ENCODE peak calls at places on chromosome 13, in ten cellular contexts. K is K562, F is body of pancreas, A is transverse colon, D is tibial nerve, B is ascending aorta, U is prostate gland, S is H1, W is stomach, C is left ventricle myocardium inferior. N is an unnamed sample.

GRCh38 chr13:43388282-43389034 is 365.1 kb downstream of the DNAJC15 start:
- DNase-seq in S (no peak), C (no peak), A (no peak), W (peak), U (no peak), K (no peak), D (no peak), F (peak), B (no peak), N (no peak)

GRCh38 chr13:71067164-71067815 is 799.7 kb downstream of the DACH1 start:
- DNase-seq in C (no peak), A (no peak), S (no peak), K (no peak), D (no peak), F (no peak), W (no peak), U (no peak), B (no peak), N (no peak)

GRCh38 chr13:63448654-63449053 is 2033.0 kb upstream of the PCDH20 start:
- DNase-seq in A (no peak), W (no peak), C (no peak), K (no peak), D (no peak), S (no peak), U (no peak), B (no peak), F (no peak), N (no peak)

GRCh38 chr13:111322916-111323331 is 2.5 kb downstream of the TEX29 start:
- DNase-seq in F (no peak), S (no peak), U (no peak), D (no peak), K (no peak), C (no peak), A (no peak), W (peak), B (no peak), N (no peak)

GRCh38 chr13:66895780-66896179 is 334.4 kb downstream of the PCDH9 start:
- DNase-seq in S (no peak), U (no peak), K (no peak), A (no peak), B (no peak), W (no peak), C (no peak), F (no peak), D (no peak), N (no peak)

GRCh38 chr13:37127706-37128241 is 22.3 kb upstream of the CSNK1A1L start:
- DNase-seq in U (no peak), B (peak), A (no peak), S (no peak), C (no peak), K (no peak), D (peak), W (no peak), F (peak), N (peak)

GRCh38 chr13:48585456-48585840 is 52.6 kb upstream of the RCBTB2 start:
- DNase-seq in C (no peak), F (peak), A (peak), U (peak), B (no peak), S (no peak), W (peak), D (no peak), K (no peak), N (peak)

GRCh38 chr13:34335662-34336007 is 517.7 kb downstream of the RFC3 start:
- DNase-seq in U (peak), A (no peak), D (no peak), K (no peak), B (no peak), S (no peak), C (no peak), F (peak), W (peak), N (no peak)

GRCh38 chr13:106121173-106121754 is 414.2 kb downstream of the EFNB2 start:
- DNase-seq in S (no peak), K (no peak), U (no peak), A (no peak), W (no peak), B (no peak), C (no peak), F (no peak), D (no peak), N (no peak)

GRCh38 chr13:48009298-48009697 is 8.2 kb upstream of the SUCLA2 start:
- DNase-seq in A (peak), B (no peak), K (no peak), U (no peak), S (no peak), D (no peak), C (no peak), F (no peak), W (no peak), N (peak)

GRCh38 chr13:74904547-74904946 is 577.4 kb downstream of the TBC1D4 start:
- DNase-seq in F (no peak), C (no peak), K (no peak), D (no peak), A (no peak), S (no peak), U (no peak), W (no peak), B (no peak), N (no peak)

GRCh38 chr13:52832268-52832667 is 16.2 kb downstream of the PCDH8 start:
- DNase-seq in C (no peak), D (no peak), B (no peak), S (no peak), A (no peak), W (no peak), K (no peak), U (no peak), F (no peak), N (no peak)

GRCh38 chr13:47184311-47184710 is 287.5 kb upstream of the HTR2A start:
- DNase-seq in B (no peak), W (no peak), K (no peak), A (no peak), F (no peak), D (no peak), S (no peak), C (no peak), U (no peak), N (no peak)

GRCh38 chr13:94267581-94267980 is 211.9 kb downstream of the DCT start:
- DNase-seq in U (no peak), K (no peak), C (no peak), D (no peak), S (no peak), A (no peak), W (no peak), F (no peak), B (no peak), N (no peak)

GRCh38 chr13:38103851-38104250 is 234.3 kb upstream of the TRPC4 start:
- DNase-seq in S (no peak), D (no peak), A (no peak), U (no peak), W (no peak), F (no peak), K (no peak), B (no peak), C (no peak), N (no peak)

GRCh38 chr13:50589651-50590054 is 253.8 kb downstream of the DLEU7 start:
- DNase-seq in F (no peak), A (no peak), U (no peak), B (no peak), K (no peak), S (no peak), W (no peak), D (no peak), C (no peak), N (peak)

GRCh38 chr13:22561581-22561980 is 619.2 kb upstream of the SGCG start:
- DNase-seq in W (no peak), A (no peak), B (no peak), C (no peak), F (no peak), U (no peak), S (no peak), K (no peak), D (no peak), N (no peak)

GRCh38 chr13:107421028-107421427 is 794.3 kb downstream of the LIG4 start:
- DNase-seq in S (no peak), F (no peak), D (no peak), A (no peak), W (no peak), C (no peak), U (no peak), B (no peak), K (no peak), N (peak)

GRCh38 chr13:98581971-98582702 is 5.2 kb upstream of the STK24 start:
- DNase-seq in A (no peak), S (no peak), D (no peak), B (no peak), C (no peak), W (no peak), F (no peak), K (no peak), U (no peak), N (peak)

GRCh38 chr13:44734204-44734707 is 158.1 kb upstream of the TSC22D1 start:
- DNase-seq in S (no peak), B (no peak), U (peak), C (peak), W (peak), F (peak), A (no peak), D (no peak), K (no peak), N (peak)

GRCh38 chr13:96034662-96035061 is 18.5 kb downstream of the UGGT2 start:
- DNase-seq in A (no peak), F (peak), C (no peak), B (no peak), U (no peak), S (no peak), D (no peak), K (no peak), W (peak), N (no peak)

GRCh38 chr13:34411177-34411576 is 530.9 kb upstream of the NBEA start:
- DNase-seq in B (no peak), C (no peak), S (no peak), A (no peak), D (no peak), U (no peak), K (no peak), W (no peak), F (no peak), N (no peak)

GRCh38 chr13:46905249-46905648 is 8.4 kb upstream of the HTR2A start:
- DNase-seq in C (no peak), S (no peak), D (no peak), K (no peak), B (no peak), U (no peak), W (no peak), F (no peak), A (no peak), N (no peak)

GRCh38 chr13:91776650-91777193 is 378.3 kb downstream of the GPC5 start:
- DNase-seq in F (no peak), W (no peak), C (no peak), S (no peak), K (no peak), A (no peak), D (no peak), B (no peak), U (no peak), N (no peak)

GRCh38 chr13:24360106-24360505 is 50.7 kb downstream of the C1QTNF9 start:
- DNase-seq in D (no peak), B (no peak), U (no peak), K (no peak), S (no peak), F (no peak), C (no peak), W (no peak), A (no peak), N (no peak)
- TF ChIP-seq CTCF in D (no peak), B (no peak), U (no peak), K (no peak), S (no peak), F (no peak), C (no peak), W (no peak), A (no peak), N (no peak)

GRCh38 chr13:20247403-20247802 is 15.3 kb upstream of the GJB6 start:
- DNase-seq in K (no peak), U (no peak), C (no peak), A (peak), S (no peak), B (no peak), W (no peak), D (no peak), F (peak), N (no peak)
- H3K4me3 ChIP-seq in K (no peak), U (no peak), C (no peak), A (no peak), S (no peak), B (no peak), W (no peak), D (no peak), F (no peak), N (no peak)

DNA sequence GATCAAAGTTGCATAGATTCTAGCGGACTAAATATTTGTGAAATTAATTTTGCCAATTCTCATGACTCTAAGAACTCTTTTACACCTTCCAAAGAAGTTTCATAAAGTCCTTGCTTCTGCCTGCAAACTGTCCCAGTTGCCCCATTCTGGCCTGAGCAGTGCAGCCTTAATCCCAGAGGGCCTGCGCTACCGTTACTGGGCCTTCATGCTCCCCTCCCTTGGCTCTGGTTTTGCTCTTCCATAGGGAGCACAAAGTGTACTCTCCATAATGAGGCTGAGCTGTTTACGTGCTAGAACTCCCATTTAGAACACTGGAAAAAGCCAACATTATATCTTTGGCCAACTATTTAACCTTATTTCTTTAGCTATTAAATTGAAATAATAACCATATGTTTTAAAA is 2.1 kb downstream of the MTIF3 start:
- DNase-seq in F (no peak), C (no peak), B (no peak), W (no peak), K (no peak), D (no peak), U (no peak), A (no peak), S (no peak), N (no peak)
- H3K27ac ChIP-seq in F (no peak), C (peak), B (no peak), W (peak), K (peak), D (no peak), U (peak), A (no peak), S (no peak), N (no peak)

DNA sequence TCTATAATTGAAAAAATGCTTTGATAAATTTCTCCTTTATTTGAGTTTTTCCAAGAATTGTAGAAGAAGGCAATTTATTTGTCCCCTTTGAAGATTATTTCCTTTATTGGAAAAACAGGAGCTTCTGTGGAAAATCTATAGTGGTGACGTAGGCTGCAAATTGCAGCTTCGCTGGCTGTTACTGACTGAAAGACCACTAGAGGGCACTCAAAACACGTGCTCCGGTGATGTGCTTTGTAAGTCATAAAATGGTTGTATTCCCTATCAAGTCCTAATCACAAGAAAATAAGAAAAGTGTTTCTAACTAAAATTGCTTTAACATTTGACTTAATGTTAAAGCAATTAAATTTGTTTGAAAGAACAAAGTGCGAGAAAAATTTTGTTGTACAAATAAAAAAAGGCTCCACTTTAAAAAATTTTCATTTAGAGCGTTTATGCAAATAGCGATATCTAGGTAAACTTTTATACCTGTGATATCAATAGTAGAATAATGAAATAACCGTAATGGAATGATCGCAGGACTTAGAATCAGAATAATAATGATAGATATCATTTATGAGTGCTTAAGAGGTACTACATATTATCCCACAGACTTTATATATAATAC is 638.2 kb upstream of the SPRY2 start:
- DNase-seq in U (no peak), B (peak), W (peak), C (no peak), D (peak), F (peak), S (no peak), K (peak), A (peak), N (peak)
- TF ChIP-seq CTCF in U (peak), B (peak), W (no peak), C (peak), D (peak), F (peak), S (peak), K (peak), A (peak), N (peak)

GRCh38 chr13:20716951-20717350 is 13.5 kb downstream of the IL17D start:
- DNase-seq in C (no peak), S (no peak), F (no peak), B (no peak), A (no peak), D (no peak), K (no peak), U (no peak), W (no peak), N (no peak)

GRCh38 chr13:20713751-20714150 is 10.3 kb downstream of the IL17D start:
- DNase-seq in B (peak), C (no peak), W (no peak), D (no peak), U (no peak), S (no peak), A (no peak), F (no peak), K (no peak), N (peak)

GRCh38 chr13:20714563-20715339 is 11.3 kb downstream of the IL17D start:
- DNase-seq in W (no peak), S (no peak), K (no peak), B (peak), F (peak), U (no peak), C (peak), A (no peak), D (peak), N (peak)

GRCh38 chr13:20714161-20714560 is 10.7 kb downstream of the IL17D start:
- DNase-seq in W (no peak), F (no peak), S (no peak), A (no peak), B (no peak), U (no peak), C (no peak), D (no peak), K (no peak), N (no peak)

DNA sequence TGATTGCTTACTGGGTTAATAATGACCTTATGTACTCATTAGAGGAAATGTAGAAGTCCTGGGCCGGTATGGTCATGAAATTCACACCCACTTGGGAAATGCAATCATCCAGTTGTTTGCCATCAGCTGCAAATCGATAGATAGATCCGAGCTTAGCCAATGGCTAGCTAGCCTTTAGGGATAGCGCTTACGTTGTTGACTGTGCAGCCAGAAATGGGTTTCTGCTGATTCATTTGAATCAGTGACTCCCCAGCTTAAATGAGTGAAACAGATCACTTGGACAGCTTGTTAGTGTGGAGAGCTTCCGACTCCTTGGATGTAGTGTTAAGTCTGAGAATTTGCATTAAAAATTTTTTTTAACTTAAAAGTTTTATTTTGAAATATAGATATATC is 11.8 kb downstream of the IL17D start:
- DNase-seq in W (no peak), K (no peak), U (no peak), F (no peak), B (no peak), C (no peak), D (no peak), A (no peak), S (no peak), N (no peak)
- H3K4me3 ChIP-seq in W (no peak), K (no peak), U (no peak), F (no peak), B (no peak), C (no peak), D (no peak), A (no peak), S (no peak), N (no peak)

GRCh38 chr13:80195649-80196048 is 145.3 kb downstream of the SPRY2 start:
- DNase-seq in K (no peak), D (no peak), W (no peak), S (no peak), U (no peak), B (no peak), F (no peak), A (no peak), C (no peak), N (no peak)

GRCh38 chr13:80189889-80190597 is 150.9 kb downstream of the SPRY2 start:
- DNase-seq in F (no peak), U (no peak), B (no peak), D (no peak), W (no peak), A (no peak), C (no peak), S (no peak), K (no peak), N (no peak)
- H3K27ac ChIP-seq in F (no peak), U (no peak), B (no peak), D (no peak), W (no peak), A (no peak), C (no peak), S (no peak), K (no peak), N (no peak)

DNA sequence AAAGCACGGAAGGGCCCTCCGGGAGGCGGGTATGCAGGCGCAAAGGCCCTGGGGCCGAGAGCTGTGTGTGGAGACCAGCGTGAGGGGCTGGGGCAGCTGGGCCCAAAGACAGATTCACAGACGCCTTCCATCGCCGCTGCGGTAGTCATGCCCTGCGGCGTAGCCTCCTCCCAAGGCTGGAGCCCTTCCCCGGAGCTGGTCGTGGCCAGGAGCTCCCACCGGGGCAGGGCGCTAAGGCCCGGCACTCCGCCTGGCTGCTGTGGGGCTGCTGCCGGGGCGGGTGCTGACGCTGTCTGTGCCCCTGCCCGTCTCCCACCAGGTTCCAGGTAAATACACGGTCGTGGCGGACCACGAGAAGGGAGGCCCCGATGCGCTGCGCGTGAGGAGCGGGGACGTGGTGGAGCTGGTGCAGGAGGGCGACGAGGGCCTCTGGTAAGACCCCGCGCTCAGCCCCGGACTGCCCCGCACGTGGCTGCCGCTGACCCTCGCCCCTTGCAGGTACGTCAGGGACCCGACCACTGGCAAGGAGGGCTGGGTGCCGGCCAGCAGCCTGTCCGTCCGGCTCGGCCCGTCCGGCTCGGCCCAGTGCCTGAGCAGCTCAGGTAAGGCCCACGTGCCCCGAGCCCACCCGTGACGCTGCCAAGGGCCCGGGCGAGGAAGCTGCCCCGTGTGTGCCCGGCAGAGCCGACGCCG is 9.4 kb upstream of the F7 start:
- DNase-seq in F (no peak), S (no peak), A (no peak), C (no peak), D (no peak), U (no peak), K (no peak), W (no peak), B (no peak), N (no peak)
- TF ChIP-seq CTCF in F (no peak), S (no peak), A (no peak), C (no peak), D (no peak), U (no peak), K (no peak), W (no peak), B (no peak), N (no peak)